ENCODE peak calls at places on chromosomes 6 and 20, in seven cellular contexts. X is heart left ventricle, S is transverse colon, C is prostate gland, A is Peyer's patch, Z is testis, E is uterus. T is an unnamed sample.

GRCh38 chr6:167424060-167424673 is 99.3 kb downstream of the TTLL2 start:
- DNase-seq in X (no peak), C (no peak), A (no peak), S (no peak), Z (peak; percentile 23), E (no peak), T (no peak)

GRCh38 chr6:21395121-21395520 is 198.4 kb upstream of the SOX4 start:
- DNase-seq in S (no peak), E (no peak), A (no peak), Z (no peak), C (no peak), X (no peak), T (no peak)

GRCh38 chr6:38341501-38341900 is 298.2 kb downstream of the BTBD9 start:
- DNase-seq in E (no peak), Z (no peak), A (no peak), S (no peak), C (no peak), X (no peak), T (no peak)

GRCh38 chr6:69917834-69918233 is 51.5 kb downstream of the COL19A1 start:
- DNase-seq in E (no peak), X (no peak), S (no peak), Z (no peak), C (no peak), A (no peak), T (no peak)

GRCh38 chr20:24868396-24868927 is 80.6 kb upstream of the CST7 start:
- DNase-seq in A (no peak), E (no peak), Z (no peak), C (no peak), X (no peak), S (no peak), T (no peak)

GRCh38 chr6:27237089-27237723 is 10.3 kb upstream of the PRSS16 start:
- DNase-seq in S (no peak), C (no peak), A (no peak), Z (no peak), E (no peak), X (no peak), T (no peak)

GRCh38 chr6:54262499-54262898 is 45.7 kb upstream of the TINAG start:
- DNase-seq in A (no peak), E (no peak), C (no peak), S (no peak), X (no peak), Z (no peak), T (no peak)

GRCh38 chr6:39200498-39201020 is 28.7 kb downstream of the KCNK5 start:
- DNase-seq in S (no peak), X (no peak), E (no peak), C (no peak), A (no peak), Z (no peak), T (no peak)

GRCh38 chr6:11224252-11224965 is 8.1 kb downstream of the NEDD9 start:
- DNase-seq in Z (no peak), A (peak; percentile 72), X (no peak), C (no peak), E (no peak), S (no peak), T (no peak)

GRCh38 chr6:21752054-21752811 is 158.7 kb downstream of the SOX4 start:
- DNase-seq in E (no peak), C (no peak), A (no peak), X (no peak), Z (no peak), S (no peak), T (no peak)

GRCh38 chr6:159865226-159865920 is 25.4 kb upstream of the MAS1 start:
- DNase-seq in A (no peak), X (no peak), C (no peak), E (no peak), S (no peak), Z (no peak), T (no peak)

GRCh38 chr6:31794866-31795615 is 511 bp downstream of the VARS1 start:
- DNase-seq in S (no peak), E (peak; percentile 38), X (no peak), A (no peak), C (peak; percentile 24), Z (no peak), T (no peak)

GRCh38 chr6:113649276-113649675 is 207.9 kb upstream of the MARCKS start:
- DNase-seq in C (peak; percentile 79), Z (no peak), X (no peak), A (no peak), E (no peak), S (no peak), T (no peak)

GRCh38 chr6:13830803-13831202 is 16.4 kb upstream of the MCUR1 start:
- DNase-seq in X (no peak), A (no peak), E (no peak), Z (no peak), C (no peak), S (no peak), T (no peak)

GRCh38 chr20:31920275-31920855 is 31.5 kb downstream of the PDRG1 start:
- DNase-seq in X (no peak), A (no peak), S (no peak), Z (no peak), C (no peak), E (no peak), T (no peak)

GRCh38 chr6:105196076-105196475 is 16.3 kb upstream of the POPDC3 start:
- DNase-seq in A (no peak), C (no peak), S (no peak), X (no peak), Z (no peak), E (no peak), T (no peak)

GRCh38 chr6:29925341-29926080 is 16.8 kb upstream of the HLA-A start:
- DNase-seq in S (no peak), C (no peak), A (no peak), Z (no peak), E (no peak), X (no peak), T (no peak)

GRCh38 chr20:31842471-31843157 is 2.8 kb downstream of the FOXS1 start:
- DNase-seq in E (peak; percentile 59), Z (peak; percentile 67), A (no peak), S (no peak), X (peak; percentile 88), C (no peak), T (peak; percentile 85)

GRCh38 chr20:44938637-44939036 is 21.6 kb downstream of the TOMM34 start:
- DNase-seq in E (no peak), Z (no peak), X (no peak), S (no peak), C (no peak), A (no peak), T (no peak)

GRCh38 chr20:4726710-4727391 is 5.1 kb downstream of the PRND start:
- DNase-seq in S (peak; percentile 20), Z (peak; percentile 76), C (no peak), E (no peak), X (no peak), A (peak; percentile 74), T (peak; percentile 33)

GRCh38 chr6:169254456-169255316 is 1.0 kb upstream of the THBS2 start:
- DNase-seq in A (peak; percentile 36), C (no peak), S (no peak), E (no peak), X (peak; percentile 20), Z (no peak), T (no peak)

GRCh38 chr6:169253745-169254238 is at the start of gene THBS2:
- DNase-seq in C (no peak), X (peak; percentile 72), Z (no peak), E (peak; percentile 92), A (peak; percentile 49), S (peak; percentile 24), T (peak; percentile 83)

GRCh38 chr6:169251822-169252804 is 1.5 kb downstream of the THBS2 start:
- DNase-seq in X (peak; percentile 22), A (no peak), C (no peak), E (no peak), Z (no peak), S (no peak), T (no peak)

GRCh38 chr6:169252805-169253189 is 849 bp downstream of the THBS2 start:
- DNase-seq in X (peak; percentile 38), C (no peak), S (no peak), Z (no peak), E (no peak), A (peak; percentile 45), T (peak; percentile 44)

DNA sequence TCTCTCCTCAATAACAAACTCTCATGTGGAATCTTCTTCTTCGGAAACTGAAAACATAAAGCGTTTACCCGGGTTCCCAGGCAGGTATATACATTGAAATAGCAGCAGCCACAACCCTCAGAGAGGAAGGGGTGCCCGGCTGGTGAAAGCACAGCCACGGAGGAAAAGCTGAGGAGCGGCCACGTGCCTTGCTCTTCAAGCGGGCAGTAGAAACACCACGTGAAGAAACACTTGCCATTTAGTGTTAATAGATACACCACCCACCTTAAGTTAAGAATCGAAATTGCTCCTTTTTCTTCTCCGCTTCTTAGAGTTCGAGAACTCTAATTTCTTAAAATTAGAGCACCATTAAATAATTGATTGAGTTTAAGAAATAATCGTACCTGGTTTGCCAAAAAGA is 305 bp downstream of the THBS2 start:
- DNase-seq in S (no peak), A (peak; percentile 34), X (peak; percentile 14), Z (no peak), E (no peak), C (no peak), T (no peak)
- H3K4me3 ChIP-seq in S (no peak overlapping the region), A (peak overlapping the region; percentile 35), X (peak overlapping the region; percentile 40), Z (peak overlapping the region; percentile 24), E (peak overlapping the region; percentile 39), C (peak overlapping the region; percentile 8), T (peak overlapping the region; percentile 47)

DNA sequence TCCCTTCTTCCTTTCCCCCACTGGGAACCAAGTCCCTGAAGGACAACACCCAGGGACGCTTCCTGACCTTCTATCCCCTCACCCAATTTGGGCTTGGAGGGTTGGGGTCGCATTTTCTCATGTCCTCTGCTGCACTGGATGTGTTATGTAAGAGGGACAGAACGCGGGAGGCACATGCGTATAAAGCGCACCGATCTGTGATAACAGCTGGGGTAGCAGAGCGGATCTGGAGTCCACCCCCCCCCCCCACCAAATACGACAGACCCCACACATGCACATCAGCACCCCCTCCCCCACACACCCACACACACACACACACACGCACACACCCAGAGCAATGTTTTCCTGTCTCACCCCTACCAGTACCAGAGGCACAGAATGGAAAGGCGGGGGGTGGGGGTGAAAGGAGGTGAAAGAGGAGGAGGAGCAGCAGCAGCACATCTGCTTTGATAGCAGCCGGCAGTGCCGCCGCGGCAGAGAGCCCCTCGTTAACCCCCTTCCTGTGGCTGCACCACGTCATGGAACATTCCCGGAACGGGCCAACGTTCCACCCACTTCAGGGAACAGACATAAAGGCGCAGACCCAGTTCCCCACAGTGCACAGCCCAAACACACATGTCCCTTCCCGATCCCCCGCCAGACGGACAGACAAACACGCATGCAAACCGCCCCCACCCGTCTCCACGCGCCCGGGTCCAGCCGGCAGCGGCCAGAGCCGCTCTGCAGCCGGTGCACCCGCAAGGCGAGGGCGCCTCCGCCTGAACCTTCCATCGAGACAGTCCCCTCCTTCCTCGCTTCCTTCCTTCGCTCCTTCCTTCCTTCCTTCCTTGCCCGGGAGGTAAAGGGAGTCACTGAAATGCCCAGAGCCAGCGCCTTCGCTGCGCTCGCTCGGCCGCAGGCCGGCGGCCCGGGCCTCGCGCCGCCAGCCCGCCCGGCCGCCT is 580 bp downstream of the HIVEP2 start:
- DNase-seq in C (peak; percentile 79), A (peak; percentile 94), E (peak; percentile 92), Z (peak; percentile 87), S (peak; percentile 89), X (peak; percentile 94), T (peak; percentile 96)
- TF ChIP-seq POLR2A in C (peak; percentile 52), A (peak; percentile 52), E (peak; percentile 67), Z (no peak), S (peak; percentile 87), X (peak; percentile 65), T (peak; percentile 86)

GRCh38 chr6:125748534-125749111 is 809 bp upstream of the HEY2 start:
- DNase-seq in X (no peak), S (no peak), E (no peak), A (no peak), C (peak; percentile 7), Z (no peak), T (no peak)
- TF ChIP-seq CTCF in X (no peak), S (no peak), E (no peak), A (no peak), C (no peak), Z (no peak), T (no peak)

GRCh38 chr20:49786226-49786625 is 26.4 kb upstream of the SLC9A8 start:
- DNase-seq in A (no peak), S (no peak), X (no peak), E (no peak), C (no peak), Z (no peak), T (no peak)
- H3K4me3 ChIP-seq in A (no peak overlapping the region), S (no peak overlapping the region), X (no peak overlapping the region), E (no peak overlapping the region), C (no peak overlapping the region), Z (no peak overlapping the region), T (no peak overlapping the region)

T was measured in ovary.